ENCODE peak calls at places on chromosomes 4 and X, in four cellular contexts. I is SK-N-SH, G is WTC11, S is H1. D is an unnamed sample.

GRCh38 chrX:46814966-46815365 is 21.9 kb upstream of the RP2 start:
- DNase-seq in I (no peak), G (no peak), S (no peak), D (no peak)

GRCh38 chrX:73944582-73944947 is 359.4 kb upstream of the ZCCHC13 start:
- DNase-seq in I (no peak), G (no peak), S (no peak), D (no peak)

GRCh38 chrX:150365051-150365952 is 2.2 kb downstream of the MAMLD1 start:
- DNase-seq in I (peak), G (peak), S (no peak), D (peak)

GRCh38 chrX:25017667-25018247 is 2.0 kb upstream of the ARX start:
- DNase-seq in I (peak), G (no peak), S (no peak), D (no peak)

GRCh38 chrX:106933538-106933961 is 13.3 kb downstream of the CLDN2 start:
- DNase-seq in I (peak), G (no peak), S (no peak), D (no peak)

GRCh38 chr4:36343501-36343900 is 62.1 kb downstream of the DTHD1 start:
- DNase-seq in I (no peak), G (no peak), S (no peak), D (no peak)

GRCh38 chrX:114635986-114636385 is 52.1 kb downstream of the HTR2C start:
- DNase-seq in I (no peak), G (no peak), S (no peak), D (no peak)

GRCh38 chrX:13828392-13828791 is 11.5 kb upstream of the GPM6B start:
- DNase-seq in I (no peak), G (no peak), S (no peak), D (no peak)

GRCh38 chr4:185219551-185220344 is 10.3 kb downstream of the SNX25 start:
- DNase-seq in I (no peak), G (no peak), S (no peak), D (no peak)

GRCh38 chrX:18565727-18566126 is 106.2 kb downstream of the RS1 start:
- DNase-seq in I (no peak), G (no peak), S (no peak), D (no peak)

GRCh38 chr4:82753725-82754410 is 44.7 kb downstream of the SCD5 start:
- DNase-seq in I (no peak), G (no peak), S (no peak), D (no peak)

GRCh38 chrX:9510980-9511379 is 46.1 kb downstream of the TBL1X start:
- DNase-seq in I (no peak), G (no peak), S (no peak), D (no peak)

GRCh38 chr4:186736466-186736865 is 12.8 kb upstream of the FAT1 start:
- DNase-seq in I (no peak), G (no peak), S (no peak), D (no peak)

GRCh38 chr4:145784036-145784435 is 104.1 kb downstream of the C4orf51 start:
- DNase-seq in I (no peak), G (no peak), S (no peak), D (no peak)

GRCh38 chr4:75432683-75433082 is 81.5 kb downstream of the RCHY1 start:
- DNase-seq in I (peak), G (peak), S (no peak), D (peak)

GRCh38 chr4:181018998-181019397 is 1224.2 kb upstream of the TENM3 start:
- DNase-seq in I (no peak), G (no peak), S (no peak), D (no peak)

GRCh38 chrX:66017659-66018170 is 22.2 kb downstream of the VSIG4 start:
- DNase-seq in I (no peak), G (no peak), S (no peak), D (no peak)

GRCh38 chr4:72473434-72473900 is 95.6 kb downstream of the ADAMTS3 start:
- DNase-seq in I (no peak), G (no peak), S (no peak), D (peak)

GRCh38 chr4:6333301-6334202 is 63.9 kb downstream of the WFS1 start:
- DNase-seq in I (no peak), G (no peak), S (no peak), D (peak)

GRCh38 chr4:61959087-61959486 is 759.0 kb downstream of the ADGRL3 start:
- DNase-seq in I (no peak), G (no peak), S (no peak), D (no peak)

GRCh38 chrX:19904778-19905367 is 17.5 kb upstream of the SH3KBP1 start:
- DNase-seq in I (peak), G (no peak), S (no peak), D (peak)

GRCh38 chr4:78551420-78552351 is at the start of gene ANXA3:
- DNase-seq in I (peak), G (peak), S (no peak), D (peak)

GRCh38 chr4:22356996-22357596 is 158.8 kb downstream of the ADGRA3 start:
- DNase-seq in I (no peak), G (no peak), S (no peak), D (no peak)

GRCh38 chrX:77528034-77528433 is 80.8 kb downstream of the FGF16 start:
- DNase-seq in I (peak), G (peak), S (no peak), D (peak)

GRCh38 chr4:136743238-136743637 is 789.1 kb downstream of the PCDH18 start:
- DNase-seq in I (no peak), G (no peak), S (no peak), D (no peak)

GRCh38 chr4:13142191-13142590 is 341.9 kb downstream of the RAB28 start:
- DNase-seq in I (no peak), G (no peak), S (no peak), D (no peak)

GRCh38 chrX:31212856-31213748 is 141.3 kb upstream of the FTHL17 start:
- DNase-seq in I (no peak), G (no peak), S (no peak), D (no peak)

GRCh38 chr4:22071749-22072148 is 123.2 kb upstream of the KCNIP4 start:
- DNase-seq in I (no peak), G (no peak), S (no peak), D (no peak)

GRCh38 chrX:120235284-120235683 is 15.3 kb upstream of the ZBTB33 start:
- DNase-seq in I (no peak), G (no peak), S (no peak), D (no peak)

GRCh38 chrX:134006484-134007161 is 21.2 kb upstream of the GPC3 start:
- DNase-seq in I (no peak), G (no peak), S (no peak), D (no peak)

GRCh38 chrX:18721683-18722499 is 14.4 kb downstream of the PPEF1 start:
- DNase-seq in I (no peak), G (no peak), S (no peak), D (no peak)

GRCh38 chrX:52280812-52281211 is 88.0 kb upstream of the XAGE2 start:
- DNase-seq in I (no peak), G (no peak), S (no peak), D (no peak)

GRCh38 chr4:48375651-48376291 is 34.4 kb downstream of the SLAIN2 start:
- DNase-seq in I (no peak), G (no peak), S (no peak), D (no peak)

GRCh38 chr4:166169111-166169510 is 296.1 kb downstream of the TLL1 start:
- DNase-seq in I (no peak), G (peak), S (no peak), D (no peak)

GRCh38 chrX:8846271-8846670 is 45.1 kb upstream of the FAM9A start:
- DNase-seq in I (no peak), G (no peak), S (no peak), D (no peak)

GRCh38 chrX:40151211-40152172 is 53.7 kb upstream of the BCOR start:
- DNase-seq in I (no peak), G (peak), S (no peak), D (peak)

GRCh38 chrX:40150503-40150902 is 52.7 kb upstream of the BCOR start:
- DNase-seq in I (no peak), G (no peak), S (no peak), D (no peak)

GRCh38 chrX:40153335-40154221 is 55.8 kb upstream of the BCOR start:
- DNase-seq in I (peak), G (peak), S (no peak), D (peak)

GRCh38 chrX:40152706-40153334 is 55.1 kb upstream of the BCOR start:
- DNase-seq in I (peak), G (no peak), S (no peak), D (no peak)

DNA sequence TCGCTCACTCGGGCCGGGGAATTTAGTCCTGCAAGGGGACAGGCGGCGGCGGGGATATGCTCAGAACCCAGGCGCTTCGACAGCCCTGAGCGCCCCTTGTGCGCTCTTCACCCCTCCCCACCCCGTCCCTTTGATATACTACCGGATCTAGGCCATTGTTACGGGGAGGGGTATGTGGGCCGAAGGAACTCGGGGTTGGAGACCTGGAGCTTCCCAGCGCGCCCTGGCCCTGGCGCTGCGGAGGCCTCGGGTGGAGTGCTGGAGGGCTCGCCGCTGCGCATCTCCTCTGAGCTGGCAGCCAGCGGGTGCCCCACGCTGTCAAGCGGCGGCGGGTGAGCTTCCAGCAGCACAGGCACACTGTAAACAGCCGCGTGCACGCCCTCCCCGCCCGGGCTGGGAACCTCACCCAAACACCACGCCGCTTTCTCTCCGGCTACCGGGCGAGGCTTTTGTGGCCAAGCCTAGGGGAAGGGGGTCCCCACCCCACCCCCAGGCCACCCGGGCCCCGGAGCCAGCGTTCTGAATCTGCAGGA is 54.5 kb upstream of the BCOR start:
- DNase-seq in I (peak), G (peak), S (no peak), D (peak)
- TF ChIP-seq TEAD4 in I (no peak), G (no peak), S (no peak), D (no peak)

GRCh38 chr4:41213563-41214157 is 682 bp downstream of the APBB2 start:
- DNase-seq in I (no peak), G (peak), S (no peak), D (no peak)

GRCh38 chr4:41207330-41207831 is 7.0 kb downstream of the APBB2 start:
- DNase-seq in I (no peak), G (no peak), S (no peak), D (no peak)

GRCh38 chr4:41209187-41209586 is 5.2 kb downstream of the APBB2 start:
- DNase-seq in I (no peak), G (no peak), S (no peak), D (no peak)

GRCh38 chr4:41212221-41213203 is 1.8 kb downstream of the APBB2 start:
- DNase-seq in I (peak), G (peak), S (no peak), D (no peak)

DNA sequence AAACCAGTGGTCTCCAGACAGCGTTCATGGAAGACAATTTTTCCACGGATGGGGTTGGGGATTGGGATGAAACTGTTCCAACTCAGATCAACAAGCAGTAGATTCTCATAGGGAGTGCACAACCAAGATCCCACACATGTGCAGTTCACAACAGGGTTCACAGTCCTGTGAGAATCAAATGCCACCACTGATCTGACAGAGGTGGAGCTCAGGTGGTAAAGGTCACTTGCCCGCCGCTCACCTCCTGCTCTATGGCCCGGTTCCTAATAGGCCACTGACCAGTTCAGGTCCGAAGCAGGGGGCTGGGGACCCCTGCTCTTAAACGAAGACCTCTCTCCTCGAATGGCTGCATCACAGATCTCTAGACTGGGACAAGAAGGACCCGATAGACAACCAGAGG is 4.4 kb downstream of the APBB2 start:
- DNase-seq in I (no peak), G (no peak), S (no peak), D (no peak)
- TF ChIP-seq TEAD4 in I (no peak), G (no peak), S (no peak), D (no peak)

GRCh38 chr4:66750273-66750672 is 795.0 kb downstream of the CENPC start:
- DNase-seq in I (no peak), G (no peak), S (no peak), D (no peak)
- TF ChIP-seq TEAD4 in I (no peak), G (no peak), S (no peak), D (no peak)

DNA sequence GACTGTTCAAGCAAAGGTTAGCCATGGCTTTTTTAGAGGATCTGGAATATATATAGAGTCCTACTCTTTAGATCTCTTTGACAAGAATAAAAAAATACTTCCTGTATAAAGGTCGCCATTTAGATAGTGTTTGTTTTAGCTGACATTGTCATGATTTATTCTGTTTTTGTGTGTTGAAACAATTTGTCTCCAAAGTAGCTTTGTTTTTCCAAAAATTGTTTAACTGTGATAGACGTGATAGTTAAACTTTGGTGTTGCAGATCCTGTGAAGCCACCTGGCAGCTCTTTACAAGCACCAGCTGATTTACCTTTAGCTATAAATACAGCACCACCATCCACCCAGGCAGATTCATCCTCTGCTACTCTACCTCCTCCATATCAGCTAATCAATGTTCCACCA is 80.3 kb upstream of the SMARCA5 start:
- DNase-seq in I (no peak), G (no peak), S (no peak), D (no peak)
- TF ChIP-seq TEAD4 in I (no peak), G (no peak), S (no peak), D (no peak)

DNA sequence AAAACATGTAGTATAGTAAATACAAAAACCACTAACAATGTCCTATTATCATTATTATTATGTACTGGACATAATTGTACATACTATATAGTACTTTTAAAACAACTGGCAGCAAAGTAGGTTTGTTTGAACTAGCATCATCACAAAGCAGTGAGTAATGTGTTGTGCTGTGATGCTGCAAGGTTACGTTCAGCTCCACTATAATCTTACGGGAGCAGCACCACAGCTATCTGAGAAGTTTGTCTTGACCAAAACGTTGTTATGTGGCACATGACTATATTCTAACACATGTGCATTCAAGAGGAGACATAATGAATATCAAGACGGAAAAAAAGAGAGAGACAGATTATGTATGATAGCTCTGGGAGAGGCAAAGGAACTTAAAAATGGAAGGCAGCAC is 33.6 kb downstream of the DHX15 start:
- DNase-seq in I (no peak), G (no peak), S (no peak), D (peak)
- TF ChIP-seq TEAD4 in I (no peak), G (no peak), S (no peak), D (no peak)

D was measured in K562.